ENCODE peak calls at places on chromosomes 3 and 15, in six cellular contexts. One of them, this sample, is unnamed.

GRCh38 chr15:67836477-67836876 is 3.4 kb downstream of the RNU6-1 start:
- DNase-seq in endodermal cell: peak; percentile 81
- DNase-seq in CD4-positive, CD25-positive, alpha-beta regulatory T cell: peak; percentile 59
- DNase-seq in prostate gland: no peak
- DNase-seq in GM23248: peak; percentile 65
- DNase-seq in cardiac muscle cell: peak; percentile 61
- DNase-seq in this sample: peak; percentile 44

GRCh38 chr3:72338942-72339749 is 509.1 kb downstream of the SHQ1 start:
- DNase-seq in endodermal cell: no peak
- DNase-seq in CD4-positive, CD25-positive, alpha-beta regulatory T cell: no peak
- DNase-seq in prostate gland: no peak
- DNase-seq in GM23248: peak; percentile 95
- DNase-seq in cardiac muscle cell: no peak
- DNase-seq in this sample: no peak

GRCh38 chr15:64507845-64508244 is 47.5 kb downstream of the ZNF609 start:
- DNase-seq in endodermal cell: no peak
- DNase-seq in CD4-positive, CD25-positive, alpha-beta regulatory T cell: no peak
- DNase-seq in prostate gland: no peak
- DNase-seq in GM23248: no peak
- DNase-seq in cardiac muscle cell: no peak
- DNase-seq in this sample: no peak

GRCh38 chr3:9600597-9600996 is 47.0 kb upstream of the LHFPL4 start:
- DNase-seq in endodermal cell: no peak
- DNase-seq in CD4-positive, CD25-positive, alpha-beta regulatory T cell: no peak
- DNase-seq in prostate gland: no peak
- DNase-seq in GM23248: peak; percentile 34
- DNase-seq in cardiac muscle cell: no peak
- DNase-seq in this sample: no peak

GRCh38 chr15:52137432-52138357 is 25.1 kb upstream of the BCL2L10 start:
- DNase-seq in endodermal cell: peak; percentile 32
- DNase-seq in CD4-positive, CD25-positive, alpha-beta regulatory T cell: no peak
- DNase-seq in prostate gland: no peak
- DNase-seq in GM23248: no peak
- DNase-seq in cardiac muscle cell: no peak
- DNase-seq in this sample: no peak

GRCh38 chr3:55692958-55693558 is 206.0 kb upstream of the WNT5A start:
- DNase-seq in endodermal cell: no peak
- DNase-seq in CD4-positive, CD25-positive, alpha-beta regulatory T cell: no peak
- DNase-seq in prostate gland: no peak
- DNase-seq in GM23248: peak; percentile 47
- DNase-seq in cardiac muscle cell: peak; percentile 42
- DNase-seq in this sample: no peak

GRCh38 chr15:42728975-42729374 is 8.0 kb downstream of the CDAN1 start:
- DNase-seq in endodermal cell: no peak
- DNase-seq in CD4-positive, CD25-positive, alpha-beta regulatory T cell: no peak
- DNase-seq in prostate gland: no peak
- DNase-seq in GM23248: no peak
- DNase-seq in cardiac muscle cell: no peak
- DNase-seq in this sample: no peak

GRCh38 chr3:160395297-160395696 is 3.7 kb downstream of the IFT80 start:
- DNase-seq in endodermal cell: peak; percentile 66
- DNase-seq in CD4-positive, CD25-positive, alpha-beta regulatory T cell: no peak
- DNase-seq in prostate gland: no peak
- DNase-seq in GM23248: peak; percentile 85
- DNase-seq in cardiac muscle cell: no peak
- DNase-seq in this sample: no peak

GRCh38 chr3:14505001-14505802 is 34.9 kb downstream of the GRIP2 start:
- DNase-seq in endodermal cell: peak; percentile 39
- DNase-seq in CD4-positive, CD25-positive, alpha-beta regulatory T cell: no peak
- DNase-seq in prostate gland: no peak
- DNase-seq in GM23248: no peak
- DNase-seq in cardiac muscle cell: no peak
- DNase-seq in this sample: no peak

GRCh38 chr3:15375461-15376000 is 43.1 kb upstream of the SH3BP5 start:
- DNase-seq in endodermal cell: no peak
- DNase-seq in CD4-positive, CD25-positive, alpha-beta regulatory T cell: no peak
- DNase-seq in prostate gland: no peak
- DNase-seq in GM23248: no peak
- DNase-seq in cardiac muscle cell: no peak
- DNase-seq in this sample: no peak

GRCh38 chr3:48684480-48685143 is 1.1 kb downstream of the NCKIPSD start:
- DNase-seq in endodermal cell: no peak
- DNase-seq in CD4-positive, CD25-positive, alpha-beta regulatory T cell: no peak
- DNase-seq in prostate gland: no peak
- DNase-seq in GM23248: peak; percentile 55
- DNase-seq in cardiac muscle cell: no peak
- DNase-seq in this sample: no peak

GRCh38 chr3:60186359-60186758 is 1064.9 kb downstream of the FHIT start:
- DNase-seq in endodermal cell: no peak
- DNase-seq in CD4-positive, CD25-positive, alpha-beta regulatory T cell: no peak
- DNase-seq in prostate gland: no peak
- DNase-seq in GM23248: no peak
- DNase-seq in cardiac muscle cell: no peak
- DNase-seq in this sample: no peak

GRCh38 chr3:108472011-108472591 is 38.3 kb downstream of the MYH15 start:
- DNase-seq in endodermal cell: no peak
- DNase-seq in CD4-positive, CD25-positive, alpha-beta regulatory T cell: no peak
- DNase-seq in prostate gland: no peak
- DNase-seq in GM23248: peak; percentile 93
- DNase-seq in cardiac muscle cell: no peak
- DNase-seq in this sample: no peak

GRCh38 chr3:182969277-182969676 is 11.1 kb downstream of the DCUN1D1 start:
- DNase-seq in endodermal cell: no peak
- DNase-seq in CD4-positive, CD25-positive, alpha-beta regulatory T cell: no peak
- DNase-seq in prostate gland: no peak
- DNase-seq in GM23248: peak; percentile 63
- DNase-seq in cardiac muscle cell: no peak
- DNase-seq in this sample: no peak

GRCh38 chr3:195873281-195873887 is 35.0 kb downstream of the TNK2 start:
- DNase-seq in endodermal cell: no peak
- DNase-seq in CD4-positive, CD25-positive, alpha-beta regulatory T cell: no peak
- DNase-seq in prostate gland: no peak
- DNase-seq in GM23248: no peak
- DNase-seq in cardiac muscle cell: no peak
- DNase-seq in this sample: no peak

GRCh38 chr3:47019201-47019600 is 39.7 kb downstream of the NBEAL2 start:
- DNase-seq in endodermal cell: no peak
- DNase-seq in CD4-positive, CD25-positive, alpha-beta regulatory T cell: no peak
- DNase-seq in prostate gland: no peak
- DNase-seq in GM23248: peak; percentile 34
- DNase-seq in cardiac muscle cell: no peak
- DNase-seq in this sample: no peak

GRCh38 chr15:31489801-31490646 is 163.4 kb downstream of the KLF13 start:
- DNase-seq in endodermal cell: peak; percentile 75
- DNase-seq in CD4-positive, CD25-positive, alpha-beta regulatory T cell: peak; percentile 56
- DNase-seq in prostate gland: peak; percentile 26
- DNase-seq in GM23248: peak; percentile 82
- DNase-seq in cardiac muscle cell: peak; percentile 77
- DNase-seq in this sample: peak; percentile 14

GRCh38 chr15:51076898-51077564 is 17.7 kb downstream of the TNFAIP8L3 start:
- DNase-seq in endodermal cell: peak; percentile 80
- DNase-seq in CD4-positive, CD25-positive, alpha-beta regulatory T cell: no peak
- DNase-seq in prostate gland: no peak
- DNase-seq in GM23248: no peak
- DNase-seq in cardiac muscle cell: no peak
- DNase-seq in this sample: no peak

GRCh38 chr15:80565988-80566387 is 129.1 kb upstream of the ABHD17C start:
- DNase-seq in endodermal cell: no peak
- DNase-seq in CD4-positive, CD25-positive, alpha-beta regulatory T cell: no peak
- DNase-seq in prostate gland: no peak
- DNase-seq in GM23248: no peak
- DNase-seq in cardiac muscle cell: no peak
- DNase-seq in this sample: no peak

GRCh38 chr3:142940000-142940399 is 23.5 kb downstream of the PAQR9 start:
- DNase-seq in endodermal cell: no peak
- DNase-seq in CD4-positive, CD25-positive, alpha-beta regulatory T cell: no peak
- DNase-seq in prostate gland: no peak
- DNase-seq in GM23248: no peak
- DNase-seq in cardiac muscle cell: no peak
- DNase-seq in this sample: no peak

GRCh38 chr15:92655178-92655995 is at the start of gene FAM174B:
- DNase-seq in endodermal cell: peak; percentile 87
- DNase-seq in CD4-positive, CD25-positive, alpha-beta regulatory T cell: peak; percentile 18
- DNase-seq in prostate gland: peak; percentile 56
- DNase-seq in GM23248: peak; percentile 57
- DNase-seq in cardiac muscle cell: peak; percentile 80
- DNase-seq in this sample: no peak

GRCh38 chr3:4797201-4797600 is 182.0 kb upstream of the BHLHE40 start:
- DNase-seq in endodermal cell: no peak
- DNase-seq in CD4-positive, CD25-positive, alpha-beta regulatory T cell: no peak
- DNase-seq in prostate gland: no peak
- DNase-seq in GM23248: peak; percentile 27
- DNase-seq in cardiac muscle cell: no peak
- DNase-seq in this sample: no peak

GRCh38 chr3:196127308-196128040 is 45.6 kb upstream of the TFRC start:
- DNase-seq in endodermal cell: peak; percentile 78
- DNase-seq in CD4-positive, CD25-positive, alpha-beta regulatory T cell: no peak
- DNase-seq in prostate gland: no peak
- DNase-seq in GM23248: no peak
- DNase-seq in cardiac muscle cell: peak; percentile 66
- DNase-seq in this sample: no peak

GRCh38 chr3:52636673-52637072 is 49.0 kb downstream of the PBRM1 start:
- DNase-seq in endodermal cell: no peak
- DNase-seq in CD4-positive, CD25-positive, alpha-beta regulatory T cell: no peak
- DNase-seq in prostate gland: no peak
- DNase-seq in GM23248: peak; percentile 77
- DNase-seq in cardiac muscle cell: no peak
- DNase-seq in this sample: no peak

GRCh38 chr15:74027688-74028087 is 33.2 kb downstream of the PML start:
- DNase-seq in endodermal cell: no peak
- DNase-seq in CD4-positive, CD25-positive, alpha-beta regulatory T cell: no peak
- DNase-seq in prostate gland: no peak
- DNase-seq in GM23248: no peak
- DNase-seq in cardiac muscle cell: no peak
- DNase-seq in this sample: no peak

GRCh38 chr15:83320404-83320803 is 35.9 kb upstream of the BNC1 start:
- DNase-seq in endodermal cell: no peak
- DNase-seq in CD4-positive, CD25-positive, alpha-beta regulatory T cell: no peak
- DNase-seq in prostate gland: no peak
- DNase-seq in GM23248: peak; percentile 17
- DNase-seq in cardiac muscle cell: no peak
- DNase-seq in this sample: no peak

GRCh38 chr3:177343122-177343521 is 145.8 kb upstream of the TBL1XR1 start:
- DNase-seq in endodermal cell: no peak
- DNase-seq in CD4-positive, CD25-positive, alpha-beta regulatory T cell: no peak
- DNase-seq in prostate gland: no peak
- DNase-seq in GM23248: no peak
- DNase-seq in cardiac muscle cell: no peak
- DNase-seq in this sample: no peak

GRCh38 chr15:42846647-42847046 is 73.9 kb downstream of the TTBK2 start:
- DNase-seq in endodermal cell: no peak
- DNase-seq in CD4-positive, CD25-positive, alpha-beta regulatory T cell: no peak
- DNase-seq in prostate gland: no peak
- DNase-seq in GM23248: no peak
- DNase-seq in cardiac muscle cell: no peak
- DNase-seq in this sample: no peak

GRCh38 chr3:196414469-196414868 is 17.8 kb downstream of the UBXN7 start:
- DNase-seq in endodermal cell: no peak
- DNase-seq in CD4-positive, CD25-positive, alpha-beta regulatory T cell: no peak
- DNase-seq in prostate gland: no peak
- DNase-seq in GM23248: peak; percentile 46
- DNase-seq in cardiac muscle cell: no peak
- DNase-seq in this sample: no peak

GRCh38 chr3:83224101-83224868 is 1462.8 kb upstream of the GBE1 start:
- DNase-seq in endodermal cell: no peak
- DNase-seq in CD4-positive, CD25-positive, alpha-beta regulatory T cell: no peak
- DNase-seq in prostate gland: no peak
- DNase-seq in GM23248: no peak
- DNase-seq in cardiac muscle cell: no peak
- DNase-seq in this sample: no peak

GRCh38 chr3:72961766-72962165 is 34.8 kb upstream of the PPP4R2 start:
- DNase-seq in endodermal cell: no peak
- DNase-seq in CD4-positive, CD25-positive, alpha-beta regulatory T cell: no peak
- DNase-seq in prostate gland: no peak
- DNase-seq in GM23248: no peak
- DNase-seq in cardiac muscle cell: no peak
- DNase-seq in this sample: no peak

GRCh38 chr15:90872481-90873184 is 4.2 kb downstream of the FURIN start:
- DNase-seq in endodermal cell: peak; percentile 62
- DNase-seq in CD4-positive, CD25-positive, alpha-beta regulatory T cell: no peak
- DNase-seq in prostate gland: no peak
- DNase-seq in GM23248: peak; percentile 91
- DNase-seq in cardiac muscle cell: no peak
- DNase-seq in this sample: no peak
- H3K4me1 ChIP-seq in endodermal cell: peaks cover 44% of the 10 kb centered on the region
- H3K4me1 ChIP-seq in CD4-positive, CD25-positive, alpha-beta regulatory T cell: peaks cover 41% of the 10 kb centered on the region
- H3K4me1 ChIP-seq in prostate gland: peaks cover 20% of the 10 kb centered on the region
- H3K4me1 ChIP-seq in GM23248: peaks cover 40% of the 10 kb centered on the region
- H3K4me1 ChIP-seq in cardiac muscle cell: peaks cover 36% of the 10 kb centered on the region
- H3K4me1 ChIP-seq in this sample: peaks cover 37% of the 10 kb centered on the region

GRCh38 chr3:181694805-181695660 is 16.7 kb upstream of the SOX2 start:
- DNase-seq in endodermal cell: peak; percentile 91
- DNase-seq in CD4-positive, CD25-positive, alpha-beta regulatory T cell: no peak
- DNase-seq in prostate gland: no peak
- DNase-seq in GM23248: peak; percentile 20
- DNase-seq in cardiac muscle cell: peak; percentile 68
- DNase-seq in this sample: no peak
- H3K27me3 ChIP-seq in endodermal cell: peaks cover 65% of the 10 kb centered on the region
- H3K27me3 ChIP-seq in CD4-positive, CD25-positive, alpha-beta regulatory T cell: peaks cover 33% of the 10 kb centered on the region
- H3K27me3 ChIP-seq in prostate gland: peaks cover 14% of the 10 kb centered on the region
- H3K27me3 ChIP-seq in GM23248: peaks cover 43% of the 10 kb centered on the region
- H3K27me3 ChIP-seq in cardiac muscle cell: peaks cover 86% of the 10 kb centered on the region
- H3K27me3 ChIP-seq in this sample: peaks cover 25% of the 10 kb centered on the region

GRCh38 chr15:40091861-40092415 is 16.7 kb downstream of the BMF start:
- DNase-seq in endodermal cell: peak; percentile 78
- DNase-seq in CD4-positive, CD25-positive, alpha-beta regulatory T cell: no peak
- DNase-seq in prostate gland: no peak
- DNase-seq in GM23248: no peak
- DNase-seq in cardiac muscle cell: peak; percentile 52
- DNase-seq in this sample: no peak
- H3K27ac ChIP-seq in endodermal cell: peak overlapping the region; percentile 87
- H3K27ac ChIP-seq in CD4-positive, CD25-positive, alpha-beta regulatory T cell: no peak overlapping the region
- H3K27ac ChIP-seq in prostate gland: no peak overlapping the region
- H3K27ac ChIP-seq in GM23248: peak overlapping the region; percentile 51
- H3K27ac ChIP-seq in cardiac muscle cell: peak overlapping the region; percentile 96
- H3K27ac ChIP-seq in this sample: no peak overlapping the region

GRCh38 chr3:11602886-11603285 is 40.8 kb downstream of the VGLL4 start:
- DNase-seq in endodermal cell: no peak
- DNase-seq in CD4-positive, CD25-positive, alpha-beta regulatory T cell: no peak
- DNase-seq in prostate gland: no peak
- DNase-seq in GM23248: no peak
- DNase-seq in cardiac muscle cell: no peak
- DNase-seq in this sample: no peak

GRCh38 chr3:11603628-11604027 is 40.1 kb downstream of the VGLL4 start:
- DNase-seq in endodermal cell: no peak
- DNase-seq in CD4-positive, CD25-positive, alpha-beta regulatory T cell: no peak
- DNase-seq in prostate gland: no peak
- DNase-seq in GM23248: peak; percentile 70
- DNase-seq in cardiac muscle cell: no peak
- DNase-seq in this sample: no peak

GRCh38 chr3:11602441-11602840 is 41.3 kb downstream of the VGLL4 start:
- DNase-seq in endodermal cell: no peak
- DNase-seq in CD4-positive, CD25-positive, alpha-beta regulatory T cell: no peak
- DNase-seq in prostate gland: no peak
- DNase-seq in GM23248: no peak
- DNase-seq in cardiac muscle cell: no peak
- DNase-seq in this sample: no peak

GRCh38 chr3:11600501-11601282 is 43.0 kb downstream of the VGLL4 start:
- DNase-seq in endodermal cell: peak; percentile 89
- DNase-seq in CD4-positive, CD25-positive, alpha-beta regulatory T cell: no peak
- DNase-seq in prostate gland: peak; percentile 86
- DNase-seq in GM23248: peak; percentile 99
- DNase-seq in cardiac muscle cell: peak; percentile 82
- DNase-seq in this sample: no peak

GRCh38 chr3:11601446-11602241 is 42.1 kb downstream of the VGLL4 start:
- DNase-seq in endodermal cell: peak; percentile 76
- DNase-seq in CD4-positive, CD25-positive, alpha-beta regulatory T cell: no peak
- DNase-seq in prostate gland: peak; percentile 46
- DNase-seq in GM23248: peak; percentile 88
- DNase-seq in cardiac muscle cell: no peak
- DNase-seq in this sample: no peak
- H3K4me1 ChIP-seq in endodermal cell: peaks cover 14% of the 10 kb centered on the region
- H3K4me1 ChIP-seq in CD4-positive, CD25-positive, alpha-beta regulatory T cell: no peaks in the 10 kb centered on the region
- H3K4me1 ChIP-seq in prostate gland: peaks cover 17% of the 10 kb centered on the region
- H3K4me1 ChIP-seq in GM23248: peaks cover 66% of the 10 kb centered on the region
- H3K4me1 ChIP-seq in cardiac muscle cell: peaks cover 38% of the 10 kb centered on the region
- H3K4me1 ChIP-seq in this sample: no peaks in the 10 kb centered on the region

This sample was measured in CD8-positive, alpha-beta memory T cell.